ENCODE peak calls at places on chromosome 18, in nine cellular contexts. One of them, this sample, is unnamed.

GRCh38 chr18:55444496-55444895 is 143.5 kb downstream of the TCF4 start:
- DNase-seq in GM04504: no peak
- DNase-seq in NCI-H1417 treated with DMSO at 0.1 percent for 48 hours: no peak
- DNase-seq in HuH-7.5: no peak
- DNase-seq in IMR-90: no peak
- DNase-seq in RPMI8226: no peak
- DNase-seq in H9: no peak
- DNase-seq in B cell: no peak
- DNase-seq in NCI-H526: no peak
- DNase-seq in this sample: no peak

GRCh38 chr18:49560277-49561126 is 1.4 kb upstream of the LIPG start:
- DNase-seq in RPMI8226: no peak
- DNase-seq in IMR-90: no peak
- DNase-seq in GM04504: no peak
- DNase-seq in NCI-H526: peak
- DNase-seq in B cell: no peak
- DNase-seq in HuH-7.5: no peak
- DNase-seq in NCI-H1417 treated with DMSO at 0.1 percent for 48 hours: no peak
- DNase-seq in H9: peak
- DNase-seq in this sample: no peak

GRCh38 chr18:9914584-9915290 is 921 bp downstream of the VAPA start:
- DNase-seq in GM04504: peak
- DNase-seq in H9: peak
- DNase-seq in B cell: peak
- DNase-seq in IMR-90: peak
- DNase-seq in HuH-7.5: peak
- DNase-seq in NCI-H1417 treated with DMSO at 0.1 percent for 48 hours: peak
- DNase-seq in RPMI8226: peak
- DNase-seq in NCI-H526: peak
- DNase-seq in this sample: no peak

GRCh38 chr18:63016270-63016669 is 300.9 kb downstream of the PHLPP1 start:
- DNase-seq in GM04504: peak
- DNase-seq in B cell: peak
- DNase-seq in NCI-H526: peak
- DNase-seq in NCI-H1417 treated with DMSO at 0.1 percent for 48 hours: peak
- DNase-seq in HuH-7.5: peak
- DNase-seq in RPMI8226: peak
- DNase-seq in IMR-90: peak
- DNase-seq in H9: peak
- DNase-seq in this sample: no peak

GRCh38 chr18:11387880-11388279 is 221.5 kb upstream of the SLC35G4 start:
- DNase-seq in NCI-H526: peak
- DNase-seq in RPMI8226: peak
- DNase-seq in HuH-7.5: peak
- DNase-seq in IMR-90: peak
- DNase-seq in B cell: no peak
- DNase-seq in GM04504: no peak
- DNase-seq in H9: peak
- DNase-seq in NCI-H1417 treated with DMSO at 0.1 percent for 48 hours: no peak
- DNase-seq in this sample: no peak

GRCh38 chr18:23719634-23720201 is 30.5 kb downstream of the LAMA3 start:
- DNase-seq in HuH-7.5: no peak
- DNase-seq in H9: no peak
- DNase-seq in B cell: no peak
- DNase-seq in NCI-H526: no peak
- DNase-seq in NCI-H1417 treated with DMSO at 0.1 percent for 48 hours: no peak
- DNase-seq in IMR-90: peak
- DNase-seq in RPMI8226: no peak
- DNase-seq in GM04504: peak
- DNase-seq in this sample: no peak

GRCh38 chr18:78724214-78724834 is 255.3 kb upstream of the SALL3 start:
- DNase-seq in NCI-H526: no peak
- DNase-seq in H9: peak
- DNase-seq in NCI-H1417 treated with DMSO at 0.1 percent for 48 hours: no peak
- DNase-seq in HuH-7.5: no peak
- DNase-seq in B cell: no peak
- DNase-seq in GM04504: no peak
- DNase-seq in IMR-90: no peak
- DNase-seq in RPMI8226: no peak
- DNase-seq in this sample: no peak

GRCh38 chr18:63980027-63980426 is 10.1 kb downstream of the SERPINB8 start:
- DNase-seq in NCI-H526: no peak
- DNase-seq in H9: no peak
- DNase-seq in NCI-H1417 treated with DMSO at 0.1 percent for 48 hours: no peak
- DNase-seq in IMR-90: no peak
- DNase-seq in HuH-7.5: no peak
- DNase-seq in GM04504: no peak
- DNase-seq in RPMI8226: no peak
- DNase-seq in B cell: no peak
- DNase-seq in this sample: no peak

This sample was measured in SIG-M5.